ENCODE peak calls at places on chromosomes 13 and 19, in eight cellular contexts. One of them, this sample, is unnamed.

GRCh38 chr13:20424959-20425358 is 100.7 kb downstream of the CRYL1 start:
- DNase-seq in lower leg skin: peak
- DNase-seq in activated CD8-positive, alpha-beta memory T cell treated with anti-CD3 and anti-CD28 coated beads for 4 hours: no peak
- DNase-seq in right cardiac atrium: no peak
- DNase-seq in hepatic stellate cell: no peak
- DNase-seq in amniotic stem cell: no peak
- DNase-seq in fibroblast of gingiva: no peak
- DNase-seq in stimulated activated CD4-positive, alpha-beta T cell treated with anti-CD3 and anti-CD28 coated beads, Interleukin-15, amount 100 ng/mL, for 1 hour: no peak
- DNase-seq in this sample: no peak

GRCh38 chr19:37511186-37511585 is 4.4 kb downstream of the ZNF793 start:
- DNase-seq in lower leg skin: no peak
- DNase-seq in fibroblast of gingiva: no peak
- DNase-seq in right cardiac atrium: no peak
- DNase-seq in activated CD8-positive, alpha-beta memory T cell treated with anti-CD3 and anti-CD28 coated beads for 4 hours: no peak
- DNase-seq in amniotic stem cell: no peak
- DNase-seq in stimulated activated CD4-positive, alpha-beta T cell treated with anti-CD3 and anti-CD28 coated beads, Interleukin-15, amount 100 ng/mL, for 1 hour: no peak
- DNase-seq in hepatic stellate cell: no peak
- DNase-seq in this sample: no peak

GRCh38 chr19:4800591-4801081 is 9.1 kb downstream of the FEM1A start:
- DNase-seq in hepatic stellate cell: no peak
- DNase-seq in amniotic stem cell: no peak
- DNase-seq in right cardiac atrium: peak
- DNase-seq in lower leg skin: peak
- DNase-seq in activated CD8-positive, alpha-beta memory T cell treated with anti-CD3 and anti-CD28 coated beads for 4 hours: no peak
- DNase-seq in fibroblast of gingiva: no peak
- DNase-seq in stimulated activated CD4-positive, alpha-beta T cell treated with anti-CD3 and anti-CD28 coated beads, Interleukin-15, amount 100 ng/mL, for 1 hour: no peak
- DNase-seq in this sample: no peak

GRCh38 chr19:50264483-50265186 is 61.2 kb downstream of the MYH14 start:
- DNase-seq in fibroblast of gingiva: no peak
- DNase-seq in amniotic stem cell: no peak
- DNase-seq in stimulated activated CD4-positive, alpha-beta T cell treated with anti-CD3 and anti-CD28 coated beads, Interleukin-15, amount 100 ng/mL, for 1 hour: no peak
- DNase-seq in activated CD8-positive, alpha-beta memory T cell treated with anti-CD3 and anti-CD28 coated beads for 4 hours: no peak
- DNase-seq in lower leg skin: no peak
- DNase-seq in hepatic stellate cell: no peak
- DNase-seq in right cardiac atrium: no peak
- DNase-seq in this sample: no peak

GRCh38 chr13:93769126-93769525 is 542.5 kb downstream of the GPC6 start:
- DNase-seq in fibroblast of gingiva: peak
- DNase-seq in hepatic stellate cell: no peak
- DNase-seq in activated CD8-positive, alpha-beta memory T cell treated with anti-CD3 and anti-CD28 coated beads for 4 hours: no peak
- DNase-seq in amniotic stem cell: no peak
- DNase-seq in lower leg skin: no peak
- DNase-seq in right cardiac atrium: no peak
- DNase-seq in stimulated activated CD4-positive, alpha-beta T cell treated with anti-CD3 and anti-CD28 coated beads, Interleukin-15, amount 100 ng/mL, for 1 hour: no peak
- DNase-seq in this sample: no peak

GRCh38 chr13:102231486-102231885 is 170.4 kb downstream of the FGF14 start:
- DNase-seq in hepatic stellate cell: no peak
- DNase-seq in lower leg skin: no peak
- DNase-seq in stimulated activated CD4-positive, alpha-beta T cell treated with anti-CD3 and anti-CD28 coated beads, Interleukin-15, amount 100 ng/mL, for 1 hour: no peak
- DNase-seq in amniotic stem cell: no peak
- DNase-seq in fibroblast of gingiva: no peak
- DNase-seq in right cardiac atrium: no peak
- DNase-seq in activated CD8-positive, alpha-beta memory T cell treated with anti-CD3 and anti-CD28 coated beads for 4 hours: no peak
- DNase-seq in this sample: no peak

GRCh38 chr19:49442793-49443365 is 1.6 kb upstream of the SLC17A7 start:
- DNase-seq in amniotic stem cell: peak
- DNase-seq in fibroblast of gingiva: peak
- DNase-seq in stimulated activated CD4-positive, alpha-beta T cell treated with anti-CD3 and anti-CD28 coated beads, Interleukin-15, amount 100 ng/mL, for 1 hour: peak
- DNase-seq in hepatic stellate cell: peak
- DNase-seq in right cardiac atrium: peak
- DNase-seq in activated CD8-positive, alpha-beta memory T cell treated with anti-CD3 and anti-CD28 coated beads for 4 hours: no peak
- DNase-seq in lower leg skin: peak
- DNase-seq in this sample: peak

GRCh38 chr13:42219051-42219450 is 52.9 kb upstream of the AKAP11 start:
- DNase-seq in stimulated activated CD4-positive, alpha-beta T cell treated with anti-CD3 and anti-CD28 coated beads, Interleukin-15, amount 100 ng/mL, for 1 hour: no peak
- DNase-seq in hepatic stellate cell: no peak
- DNase-seq in amniotic stem cell: no peak
- DNase-seq in lower leg skin: no peak
- DNase-seq in fibroblast of gingiva: no peak
- DNase-seq in activated CD8-positive, alpha-beta memory T cell treated with anti-CD3 and anti-CD28 coated beads for 4 hours: no peak
- DNase-seq in right cardiac atrium: no peak
- DNase-seq in this sample: no peak

GRCh38 chr19:45444318-45445041 is 20.8 kb upstream of the ERCC1 start:
- DNase-seq in fibroblast of gingiva: peak
- DNase-seq in lower leg skin: peak
- DNase-seq in amniotic stem cell: peak
- DNase-seq in stimulated activated CD4-positive, alpha-beta T cell treated with anti-CD3 and anti-CD28 coated beads, Interleukin-15, amount 100 ng/mL, for 1 hour: peak
- DNase-seq in activated CD8-positive, alpha-beta memory T cell treated with anti-CD3 and anti-CD28 coated beads for 4 hours: no peak
- DNase-seq in right cardiac atrium: peak
- DNase-seq in hepatic stellate cell: peak
- DNase-seq in this sample: no peak

GRCh38 chr19:46442808-46443450 is 14.2 kb upstream of the PNMA8C start:
- DNase-seq in amniotic stem cell: no peak
- DNase-seq in lower leg skin: no peak
- DNase-seq in hepatic stellate cell: peak
- DNase-seq in stimulated activated CD4-positive, alpha-beta T cell treated with anti-CD3 and anti-CD28 coated beads, Interleukin-15, amount 100 ng/mL, for 1 hour: no peak
- DNase-seq in right cardiac atrium: no peak
- DNase-seq in fibroblast of gingiva: peak
- DNase-seq in activated CD8-positive, alpha-beta memory T cell treated with anti-CD3 and anti-CD28 coated beads for 4 hours: no peak
- DNase-seq in this sample: peak

GRCh38 chr13:100881291-100881864 is 206.8 kb upstream of the TMTC4 start:
- DNase-seq in activated CD8-positive, alpha-beta memory T cell treated with anti-CD3 and anti-CD28 coated beads for 4 hours: no peak
- DNase-seq in lower leg skin: no peak
- DNase-seq in hepatic stellate cell: no peak
- DNase-seq in amniotic stem cell: no peak
- DNase-seq in right cardiac atrium: no peak
- DNase-seq in fibroblast of gingiva: no peak
- DNase-seq in stimulated activated CD4-positive, alpha-beta T cell treated with anti-CD3 and anti-CD28 coated beads, Interleukin-15, amount 100 ng/mL, for 1 hour: no peak
- DNase-seq in this sample: no peak

GRCh38 chr19:28710278-28710677 is 502.7 kb downstream of the UQCRFS1 start:
- DNase-seq in fibroblast of gingiva: peak
- DNase-seq in amniotic stem cell: peak
- DNase-seq in stimulated activated CD4-positive, alpha-beta T cell treated with anti-CD3 and anti-CD28 coated beads, Interleukin-15, amount 100 ng/mL, for 1 hour: no peak
- DNase-seq in right cardiac atrium: no peak
- DNase-seq in activated CD8-positive, alpha-beta memory T cell treated with anti-CD3 and anti-CD28 coated beads for 4 hours: no peak
- DNase-seq in lower leg skin: no peak
- DNase-seq in hepatic stellate cell: no peak
- DNase-seq in this sample: no peak

GRCh38 chr19:11182994-11183393 is 14.4 kb downstream of the KANK2 start:
- DNase-seq in right cardiac atrium: no peak
- DNase-seq in stimulated activated CD4-positive, alpha-beta T cell treated with anti-CD3 and anti-CD28 coated beads, Interleukin-15, amount 100 ng/mL, for 1 hour: no peak
- DNase-seq in hepatic stellate cell: no peak
- DNase-seq in amniotic stem cell: no peak
- DNase-seq in fibroblast of gingiva: no peak
- DNase-seq in lower leg skin: no peak
- DNase-seq in activated CD8-positive, alpha-beta memory T cell treated with anti-CD3 and anti-CD28 coated beads for 4 hours: no peak
- DNase-seq in this sample: no peak

GRCh38 chr13:80251403-80251802 is 89.5 kb downstream of the SPRY2 start:
- DNase-seq in fibroblast of gingiva: peak
- DNase-seq in hepatic stellate cell: no peak
- DNase-seq in right cardiac atrium: no peak
- DNase-seq in lower leg skin: no peak
- DNase-seq in activated CD8-positive, alpha-beta memory T cell treated with anti-CD3 and anti-CD28 coated beads for 4 hours: no peak
- DNase-seq in amniotic stem cell: no peak
- DNase-seq in stimulated activated CD4-positive, alpha-beta T cell treated with anti-CD3 and anti-CD28 coated beads, Interleukin-15, amount 100 ng/mL, for 1 hour: no peak
- DNase-seq in this sample: peak

GRCh38 chr13:39998166-39998565 is 342.7 kb downstream of the COG6 start:
- DNase-seq in activated CD8-positive, alpha-beta memory T cell treated with anti-CD3 and anti-CD28 coated beads for 4 hours: no peak
- DNase-seq in amniotic stem cell: no peak
- DNase-seq in hepatic stellate cell: no peak
- DNase-seq in right cardiac atrium: no peak
- DNase-seq in fibroblast of gingiva: no peak
- DNase-seq in lower leg skin: no peak
- DNase-seq in stimulated activated CD4-positive, alpha-beta T cell treated with anti-CD3 and anti-CD28 coated beads, Interleukin-15, amount 100 ng/mL, for 1 hour: no peak
- DNase-seq in this sample: no peak

GRCh38 chr19:56348289-56348877 is 33.7 kb upstream of the ZSCAN5A start:
- DNase-seq in hepatic stellate cell: no peak
- DNase-seq in stimulated activated CD4-positive, alpha-beta T cell treated with anti-CD3 and anti-CD28 coated beads, Interleukin-15, amount 100 ng/mL, for 1 hour: no peak
- DNase-seq in lower leg skin: no peak
- DNase-seq in fibroblast of gingiva: no peak
- DNase-seq in right cardiac atrium: no peak
- DNase-seq in activated CD8-positive, alpha-beta memory T cell treated with anti-CD3 and anti-CD28 coated beads for 4 hours: no peak
- DNase-seq in amniotic stem cell: no peak
- DNase-seq in this sample: no peak

GRCh38 chr13:19910336-19911072 is 47.1 kb upstream of the ZMYM5 start:
- DNase-seq in hepatic stellate cell: peak
- DNase-seq in fibroblast of gingiva: no peak
- DNase-seq in stimulated activated CD4-positive, alpha-beta T cell treated with anti-CD3 and anti-CD28 coated beads, Interleukin-15, amount 100 ng/mL, for 1 hour: no peak
- DNase-seq in right cardiac atrium: no peak
- DNase-seq in amniotic stem cell: no peak
- DNase-seq in activated CD8-positive, alpha-beta memory T cell treated with anti-CD3 and anti-CD28 coated beads for 4 hours: no peak
- DNase-seq in lower leg skin: no peak
- DNase-seq in this sample: no peak

GRCh38 chr13:45518525-45519235 is 53.9 kb downstream of the COG3 start:
- DNase-seq in activated CD8-positive, alpha-beta memory T cell treated with anti-CD3 and anti-CD28 coated beads for 4 hours: no peak
- DNase-seq in fibroblast of gingiva: no peak
- DNase-seq in stimulated activated CD4-positive, alpha-beta T cell treated with anti-CD3 and anti-CD28 coated beads, Interleukin-15, amount 100 ng/mL, for 1 hour: no peak
- DNase-seq in hepatic stellate cell: no peak
- DNase-seq in right cardiac atrium: no peak
- DNase-seq in amniotic stem cell: peak
- DNase-seq in lower leg skin: no peak
- DNase-seq in this sample: no peak

GRCh38 chr13:37369618-37370017 is 228.9 kb downstream of the POSTN start:
- DNase-seq in hepatic stellate cell: no peak
- DNase-seq in fibroblast of gingiva: peak
- DNase-seq in activated CD8-positive, alpha-beta memory T cell treated with anti-CD3 and anti-CD28 coated beads for 4 hours: no peak
- DNase-seq in lower leg skin: no peak
- DNase-seq in right cardiac atrium: no peak
- DNase-seq in amniotic stem cell: no peak
- DNase-seq in stimulated activated CD4-positive, alpha-beta T cell treated with anti-CD3 and anti-CD28 coated beads, Interleukin-15, amount 100 ng/mL, for 1 hour: no peak
- DNase-seq in this sample: peak

GRCh38 chr19:16336571-16336970 is 11.9 kb downstream of the KLF2 start:
- DNase-seq in amniotic stem cell: no peak
- DNase-seq in stimulated activated CD4-positive, alpha-beta T cell treated with anti-CD3 and anti-CD28 coated beads, Interleukin-15, amount 100 ng/mL, for 1 hour: no peak
- DNase-seq in activated CD8-positive, alpha-beta memory T cell treated with anti-CD3 and anti-CD28 coated beads for 4 hours: no peak
- DNase-seq in fibroblast of gingiva: peak
- DNase-seq in right cardiac atrium: no peak
- DNase-seq in lower leg skin: no peak
- DNase-seq in hepatic stellate cell: no peak
- DNase-seq in this sample: no peak

GRCh38 chr19:54388803-54389144 is 24.0 kb upstream of the LAIR1 start:
- DNase-seq in stimulated activated CD4-positive, alpha-beta T cell treated with anti-CD3 and anti-CD28 coated beads, Interleukin-15, amount 100 ng/mL, for 1 hour: no peak
- DNase-seq in amniotic stem cell: no peak
- DNase-seq in hepatic stellate cell: no peak
- DNase-seq in fibroblast of gingiva: no peak
- DNase-seq in activated CD8-positive, alpha-beta memory T cell treated with anti-CD3 and anti-CD28 coated beads for 4 hours: no peak
- DNase-seq in right cardiac atrium: no peak
- DNase-seq in lower leg skin: no peak
- DNase-seq in this sample: no peak

GRCh38 chr13:79808475-79808874 is 327.5 kb downstream of the NDFIP2 start:
- DNase-seq in stimulated activated CD4-positive, alpha-beta T cell treated with anti-CD3 and anti-CD28 coated beads, Interleukin-15, amount 100 ng/mL, for 1 hour: no peak
- DNase-seq in right cardiac atrium: no peak
- DNase-seq in amniotic stem cell: no peak
- DNase-seq in fibroblast of gingiva: no peak
- DNase-seq in lower leg skin: no peak
- DNase-seq in activated CD8-positive, alpha-beta memory T cell treated with anti-CD3 and anti-CD28 coated beads for 4 hours: no peak
- DNase-seq in hepatic stellate cell: no peak
- DNase-seq in this sample: no peak

GRCh38 chr19:56091751-56092546 is 29.1 kb downstream of the ZNF787 start:
- DNase-seq in hepatic stellate cell: no peak
- DNase-seq in stimulated activated CD4-positive, alpha-beta T cell treated with anti-CD3 and anti-CD28 coated beads, Interleukin-15, amount 100 ng/mL, for 1 hour: no peak
- DNase-seq in lower leg skin: no peak
- DNase-seq in fibroblast of gingiva: peak
- DNase-seq in amniotic stem cell: no peak
- DNase-seq in activated CD8-positive, alpha-beta memory T cell treated with anti-CD3 and anti-CD28 coated beads for 4 hours: no peak
- DNase-seq in right cardiac atrium: peak
- DNase-seq in this sample: no peak

GRCh38 chr19:2048104-2048958 is 2.7 kb downstream of the MKNK2 start:
- DNase-seq in hepatic stellate cell: no peak
- DNase-seq in lower leg skin: no peak
- DNase-seq in activated CD8-positive, alpha-beta memory T cell treated with anti-CD3 and anti-CD28 coated beads for 4 hours: no peak
- DNase-seq in stimulated activated CD4-positive, alpha-beta T cell treated with anti-CD3 and anti-CD28 coated beads, Interleukin-15, amount 100 ng/mL, for 1 hour: no peak
- DNase-seq in fibroblast of gingiva: no peak
- DNase-seq in right cardiac atrium: peak
- DNase-seq in amniotic stem cell: no peak
- DNase-seq in this sample: no peak

GRCh38 chr13:108176685-108177274 is 38.6 kb downstream of the LIG4 start:
- DNase-seq in fibroblast of gingiva: no peak
- DNase-seq in amniotic stem cell: no peak
- DNase-seq in right cardiac atrium: no peak
- DNase-seq in hepatic stellate cell: peak
- DNase-seq in stimulated activated CD4-positive, alpha-beta T cell treated with anti-CD3 and anti-CD28 coated beads, Interleukin-15, amount 100 ng/mL, for 1 hour: peak
- DNase-seq in activated CD8-positive, alpha-beta memory T cell treated with anti-CD3 and anti-CD28 coated beads for 4 hours: peak
- DNase-seq in lower leg skin: no peak
- DNase-seq in this sample: no peak

GRCh38 chr13:67619987-67620386 is 389.9 kb upstream of the PCDH9 start:
- DNase-seq in hepatic stellate cell: peak
- DNase-seq in lower leg skin: no peak
- DNase-seq in right cardiac atrium: no peak
- DNase-seq in activated CD8-positive, alpha-beta memory T cell treated with anti-CD3 and anti-CD28 coated beads for 4 hours: no peak
- DNase-seq in stimulated activated CD4-positive, alpha-beta T cell treated with anti-CD3 and anti-CD28 coated beads, Interleukin-15, amount 100 ng/mL, for 1 hour: no peak
- DNase-seq in amniotic stem cell: no peak
- DNase-seq in fibroblast of gingiva: peak
- DNase-seq in this sample: no peak

GRCh38 chr19:7605490-7606222 is 10.0 kb downstream of the CAMSAP3 start:
- DNase-seq in amniotic stem cell: no peak
- DNase-seq in stimulated activated CD4-positive, alpha-beta T cell treated with anti-CD3 and anti-CD28 coated beads, Interleukin-15, amount 100 ng/mL, for 1 hour: no peak
- DNase-seq in right cardiac atrium: peak
- DNase-seq in lower leg skin: no peak
- DNase-seq in hepatic stellate cell: no peak
- DNase-seq in activated CD8-positive, alpha-beta memory T cell treated with anti-CD3 and anti-CD28 coated beads for 4 hours: no peak
- DNase-seq in fibroblast of gingiva: no peak
- DNase-seq in this sample: no peak

GRCh38 chr13:41821195-41821594 is 139.7 kb downstream of the VWA8 start:
- DNase-seq in lower leg skin: no peak
- DNase-seq in fibroblast of gingiva: no peak
- DNase-seq in hepatic stellate cell: no peak
- DNase-seq in right cardiac atrium: no peak
- DNase-seq in amniotic stem cell: no peak
- DNase-seq in stimulated activated CD4-positive, alpha-beta T cell treated with anti-CD3 and anti-CD28 coated beads, Interleukin-15, amount 100 ng/mL, for 1 hour: no peak
- DNase-seq in activated CD8-positive, alpha-beta memory T cell treated with anti-CD3 and anti-CD28 coated beads for 4 hours: no peak
- DNase-seq in this sample: no peak

GRCh38 chr19:56837892-56838679 is 2.4 kb downstream of the PEG3 start:
- DNase-seq in fibroblast of gingiva: no peak
- DNase-seq in right cardiac atrium: peak
- DNase-seq in lower leg skin: peak
- DNase-seq in stimulated activated CD4-positive, alpha-beta T cell treated with anti-CD3 and anti-CD28 coated beads, Interleukin-15, amount 100 ng/mL, for 1 hour: no peak
- DNase-seq in amniotic stem cell: no peak
- DNase-seq in hepatic stellate cell: no peak
- DNase-seq in activated CD8-positive, alpha-beta memory T cell treated with anti-CD3 and anti-CD28 coated beads for 4 hours: no peak
- DNase-seq in this sample: no peak

GRCh38 chr13:99968521-99969367 is 2.8 kb downstream of the ZIC5 start:
- DNase-seq in right cardiac atrium: no peak
- DNase-seq in fibroblast of gingiva: no peak
- DNase-seq in activated CD8-positive, alpha-beta memory T cell treated with anti-CD3 and anti-CD28 coated beads for 4 hours: no peak
- DNase-seq in lower leg skin: no peak
- DNase-seq in amniotic stem cell: no peak
- DNase-seq in hepatic stellate cell: no peak
- DNase-seq in stimulated activated CD4-positive, alpha-beta T cell treated with anti-CD3 and anti-CD28 coated beads, Interleukin-15, amount 100 ng/mL, for 1 hour: no peak
- DNase-seq in this sample: no peak

GRCh38 chr13:102879793-102880499 is 34.1 kb downstream of the ERCC5 start:
- DNase-seq in amniotic stem cell: no peak
- DNase-seq in stimulated activated CD4-positive, alpha-beta T cell treated with anti-CD3 and anti-CD28 coated beads, Interleukin-15, amount 100 ng/mL, for 1 hour: no peak
- DNase-seq in hepatic stellate cell: no peak
- DNase-seq in lower leg skin: no peak
- DNase-seq in fibroblast of gingiva: no peak
- DNase-seq in right cardiac atrium: no peak
- DNase-seq in activated CD8-positive, alpha-beta memory T cell treated with anti-CD3 and anti-CD28 coated beads for 4 hours: no peak
- DNase-seq in this sample: no peak

GRCh38 chr13:108272333-108272732 is 2.8 kb downstream of the TNFSF13B start:
- DNase-seq in stimulated activated CD4-positive, alpha-beta T cell treated with anti-CD3 and anti-CD28 coated beads, Interleukin-15, amount 100 ng/mL, for 1 hour: no peak
- DNase-seq in right cardiac atrium: no peak
- DNase-seq in fibroblast of gingiva: peak
- DNase-seq in amniotic stem cell: no peak
- DNase-seq in hepatic stellate cell: peak
- DNase-seq in activated CD8-positive, alpha-beta memory T cell treated with anti-CD3 and anti-CD28 coated beads for 4 hours: no peak
- DNase-seq in lower leg skin: no peak
- DNase-seq in this sample: no peak

GRCh38 chr13:40024962-40025714 is 369.7 kb downstream of the COG6 start:
- DNase-seq in right cardiac atrium: no peak
- DNase-seq in hepatic stellate cell: no peak
- DNase-seq in lower leg skin: no peak
- DNase-seq in fibroblast of gingiva: no peak
- DNase-seq in activated CD8-positive, alpha-beta memory T cell treated with anti-CD3 and anti-CD28 coated beads for 4 hours: no peak
- DNase-seq in amniotic stem cell: no peak
- DNase-seq in stimulated activated CD4-positive, alpha-beta T cell treated with anti-CD3 and anti-CD28 coated beads, Interleukin-15, amount 100 ng/mL, for 1 hour: no peak
- DNase-seq in this sample: no peak

GRCh38 chr19:14405758-14406644 is 13.1 kb downstream of the DDX39A start:
- DNase-seq in hepatic stellate cell: peak
- DNase-seq in activated CD8-positive, alpha-beta memory T cell treated with anti-CD3 and anti-CD28 coated beads for 4 hours: peak
- DNase-seq in lower leg skin: peak
- DNase-seq in amniotic stem cell: no peak
- DNase-seq in stimulated activated CD4-positive, alpha-beta T cell treated with anti-CD3 and anti-CD28 coated beads, Interleukin-15, amount 100 ng/mL, for 1 hour: peak
- DNase-seq in right cardiac atrium: peak
- DNase-seq in fibroblast of gingiva: peak
- DNase-seq in this sample: no peak